ENCODE peak calls at places on chromosomes 1 and 21, in nine cellular contexts. N is astrocyte, W is fibroblast of lung, A is uterus, F is PC-9, Q is AG04450, Y is neural progenitor cell, B is cardiac muscle cell, S is stomach. G is an unnamed sample.

GRCh38 chr1:54404939-54405880 is 984 bp downstream of the SSBP3 start:
- DNase-seq in N (no peak), W (no peak), A (no peak), F (no peak), Q (no peak), Y (peak; percentile 71), B (peak; percentile 44), S (peak; percentile 48), G (no peak)

GRCh38 chr1:61448934-61449368 is 276.0 kb downstream of the TM2D1 start:
- DNase-seq in N (peak; percentile 18), W (peak; percentile 75), A (peak; percentile 81), F (no peak), Q (no peak), Y (no peak), B (no peak), S (no peak), G (no peak)

GRCh38 chr1:53285546-53285945 is 42.3 kb downstream of the LRP8 start:
- DNase-seq in N (no peak), W (no peak), A (no peak), F (no peak), Q (no peak), Y (no peak), B (no peak), S (no peak), G (no peak)

GRCh38 chr1:12460911-12461621 is 156.9 kb downstream of the DHRS3 start:
- DNase-seq in N (peak; percentile 86), W (peak; percentile 90), A (peak; percentile 52), F (no peak), Q (no peak), Y (peak; percentile 78), B (peak; percentile 34), S (peak; percentile 81), G (no peak)

GRCh38 chr21:34885125-34885524 is 164.0 kb downstream of the RUNX1 start:
- DNase-seq in N (no peak), W (peak; percentile 43), A (no peak), F (no peak), Q (no peak), Y (peak; percentile 43), B (no peak), S (no peak), G (no peak)

GRCh38 chr1:47527653-47528272 is 89.9 kb downstream of the FOXD2 start:
- DNase-seq in N (no peak), W (no peak), A (no peak), F (no peak), Q (no peak), Y (peak; percentile 46), B (peak; percentile 43), S (peak; percentile 63), G (no peak)

GRCh38 chr1:245611251-245611650 is 456.5 kb downstream of the KIF26B start:
- DNase-seq in N (no peak), W (no peak), A (no peak), F (no peak), Q (no peak), Y (no peak), B (no peak), S (no peak), G (no peak)

GRCh38 chr1:55426156-55426555 is 211.0 kb upstream of the USP24 start:
- DNase-seq in N (no peak), W (no peak), A (no peak), F (no peak), Q (no peak), Y (no peak), B (no peak), S (no peak), G (no peak)

GRCh38 chr1:243420968-243421675 is 165.3 kb downstream of the SDCCAG8 start:
- DNase-seq in N (peak; percentile 33), W (no peak), A (no peak), F (no peak), Q (no peak), Y (no peak), B (no peak), S (no peak), G (no peak)

GRCh38 chr1:234608026-234608719 is 1.8 kb downstream of the IRF2BP2 start:
- DNase-seq in N (peak; percentile 91), W (peak; percentile 95), A (peak; percentile 73), F (peak; percentile 93), Q (no peak), Y (peak; percentile 71), B (peak; percentile 70), S (peak; percentile 79), G (peak; percentile 68)

GRCh38 chr1:234605983-234606730 is 3.8 kb downstream of the IRF2BP2 start:
- DNase-seq in N (no peak), W (peak; percentile 70), A (no peak), F (peak; percentile 63), Q (no peak), Y (no peak), B (no peak), S (peak; percentile 53), G (no peak)

GRCh38 chr1:234608720-234609527 is 1.1 kb downstream of the IRF2BP2 start:
- DNase-seq in N (no peak), W (peak; percentile 38), A (peak; percentile 45), F (no peak), Q (no peak), Y (peak; percentile 72), B (peak; percentile 55), S (peak; percentile 64), G (no peak)

GRCh38 chr1:234606731-234607090 is 3.3 kb downstream of the IRF2BP2 start:
- DNase-seq in N (no peak), W (no peak), A (no peak), F (no peak), Q (no peak), Y (no peak), B (no peak), S (no peak), G (no peak)

GRCh38 chr1:234607091-234608025 is 2.6 kb downstream of the IRF2BP2 start:
- DNase-seq in N (no peak), W (no peak), A (no peak), F (peak; percentile 50), Q (no peak), Y (peak; percentile 86), B (peak; percentile 59), S (peak; percentile 38), G (no peak)
- TF ChIP-seq CTCF in N (peak; percentile 9), W (no peak), A (no peak), F (peak; percentile 17), Q (peak; percentile 33), Y (peak; percentile 49), B (peak; percentile 23), S (peak; percentile 12), G (peak; percentile 36)

GRCh38 chr1:224067207-224067606 is 46.7 kb upstream of the FBXO28 start:
- DNase-seq in N (no peak), W (no peak), A (no peak), F (no peak), Q (no peak), Y (no peak), B (no peak), S (no peak), G (no peak)

GRCh38 chr1:224070521-224070920 is 43.4 kb upstream of the FBXO28 start:
- DNase-seq in N (no peak), W (no peak), A (no peak), F (no peak), Q (no peak), Y (peak; percentile 18), B (no peak), S (no peak), G (no peak)

GRCh38 chr1:224067621-224068457 is 46.1 kb upstream of the FBXO28 start:
- DNase-seq in N (peak; percentile 36), W (peak; percentile 59), A (no peak), F (peak; percentile 86), Q (no peak), Y (no peak), B (no peak), S (no peak), G (no peak)

GRCh38 chr1:224069138-224069537 is 44.8 kb upstream of the FBXO28 start:
- DNase-seq in N (no peak), W (no peak), A (no peak), F (no peak), Q (no peak), Y (no peak), B (no peak), S (no peak), G (no peak)

DNA sequence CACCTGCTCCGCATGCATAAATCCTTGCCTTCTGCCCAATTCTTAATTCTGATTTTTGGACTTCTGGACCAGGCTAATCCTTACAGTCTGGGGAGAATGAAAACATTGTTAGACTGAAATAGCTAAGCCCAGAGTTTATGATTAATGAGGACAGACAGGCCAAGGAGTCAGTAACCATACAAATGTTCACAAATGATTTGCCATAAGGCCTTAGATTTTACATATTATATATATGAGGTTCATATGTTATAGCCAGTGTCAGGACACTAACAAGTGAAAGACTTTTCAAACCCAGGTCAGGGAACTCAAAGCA is 45.5 kb upstream of the FBXO28 start:
- DNase-seq in N (no peak), W (no peak), A (no peak), F (no peak), Q (no peak), Y (no peak), B (no peak), S (no peak), G (no peak)
- H3K4me3 ChIP-seq in N (no peak overlapping the region), W (no peak overlapping the region), A (no peak overlapping the region), F (no peak overlapping the region), Q (no peak overlapping the region), Y (no peak overlapping the region), B (no peak overlapping the region), S (no peak overlapping the region), G (no peak overlapping the region)

DNA sequence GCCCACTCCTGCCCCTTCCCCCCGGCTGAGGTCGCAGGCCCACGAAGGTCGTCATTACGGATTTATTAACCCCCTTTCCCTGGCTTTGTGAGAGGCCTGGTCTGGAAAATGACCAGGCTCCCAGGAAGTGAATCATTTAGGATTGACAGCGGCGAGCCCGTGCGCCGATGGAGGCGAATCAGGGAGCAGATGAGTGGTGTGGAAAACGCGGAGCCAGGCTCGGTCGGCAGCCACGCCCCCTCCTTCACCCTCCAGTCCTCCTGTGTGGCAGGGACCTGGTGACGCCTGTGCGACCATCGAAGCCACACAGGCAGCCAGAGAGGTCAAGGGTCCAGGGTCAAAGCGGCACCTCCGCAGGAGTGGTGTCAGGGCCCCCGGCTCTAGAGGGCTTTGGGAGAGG is 93.5 kb downstream of the PRDM16 start:
- DNase-seq in N (peak; percentile 57), W (no peak), A (no peak), F (no peak), Q (no peak), Y (no peak), B (no peak), S (no peak), G (no peak)
- H3K27me3 ChIP-seq in N (no peaks in the 10 kb centered on the region), W (no peaks in the 10 kb centered on the region), A (no peaks in the 10 kb centered on the region), F (peaks cover 51% of the 10 kb centered on the region), Q (no peaks in the 10 kb centered on the region), Y (no peaks in the 10 kb centered on the region), B (no peaks in the 10 kb centered on the region), S (no peaks in the 10 kb centered on the region), G (no peaks in the 10 kb centered on the region)

GRCh38 chr1:197156692-197157091 is 10.2 kb upstream of the ASPM start:
- DNase-seq in N (no peak), W (peak; percentile 17), A (no peak), F (no peak), Q (no peak), Y (no peak), B (no peak), S (no peak), G (no peak)
- TF ChIP-seq CTCF in N (no peak), W (peak; percentile 9), A (no peak), F (no peak), Q (no peak), Y (peak; percentile 6), B (peak; percentile 20), S (no peak), G (peak; percentile 19)

DNA sequence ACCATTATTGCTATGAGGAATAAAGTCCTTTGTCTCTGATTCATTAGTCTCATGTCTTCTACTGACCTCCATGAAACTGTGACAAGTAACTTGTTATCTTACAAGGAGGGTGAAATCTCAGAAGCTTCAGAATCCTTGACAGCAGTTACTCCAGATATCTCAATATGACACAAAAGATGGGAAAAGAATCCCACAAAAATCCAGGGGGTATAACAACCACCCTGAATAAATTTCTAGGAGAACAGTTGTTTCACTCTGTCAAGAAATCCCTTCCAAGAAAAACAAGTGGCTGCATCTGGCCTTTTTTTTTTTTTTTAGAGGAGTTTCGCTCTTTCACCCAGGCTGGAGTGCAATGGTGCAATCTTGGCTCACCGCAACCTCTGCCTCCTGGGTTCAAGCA is 17.4 kb upstream of the NTPCR start:
- DNase-seq in N (no peak), W (no peak), A (no peak), F (no peak), Q (no peak), Y (no peak), B (no peak), S (no peak), G (no peak)
- H3K4me3 ChIP-seq in N (no peak overlapping the region), W (no peak overlapping the region), A (no peak overlapping the region), F (no peak overlapping the region), Q (no peak overlapping the region), Y (no peak overlapping the region), B (no peak overlapping the region), S (no peak overlapping the region), G (no peak overlapping the region)

G was measured in BJ.